ENCODE peak calls at places on chromosomes 1 and 21, in eight cellular contexts. W is 8988T, R is fibroblast of pulmonary artery, P is HFF-Myc, H is GDM1, A is amygdala, X is NCI-H1092 treated with DMSO at 0.1 percent for 48 hours, O is uterus. I is an unnamed sample.

GRCh38 chr1:210231846-210232523 is 611 bp upstream of the SERTAD4 start:
- DNase-seq in W (no peak), R (peak), P (peak), H (no peak), A (no peak), X (peak), O (peak), I (no peak)

GRCh38 chr1:204826970-204827369 is 43.7 kb upstream of the NFASC start:
- DNase-seq in W (peak), R (no peak), P (no peak), H (no peak), A (peak), X (peak), O (no peak), I (no peak)

GRCh38 chr1:223748773-223749733 is 36.7 kb downstream of the CAPN2 start:
- DNase-seq in W (peak), R (peak), P (no peak), H (peak), A (peak), X (no peak), O (peak), I (no peak)

GRCh38 chr1:221712198-221712684 is 29.6 kb downstream of the DUSP10 start:
- DNase-seq in W (no peak), R (peak), P (peak), H (peak), A (no peak), X (no peak), O (no peak), I (peak)

GRCh38 chr1:41440321-41441090 is 44.0 kb downstream of the EDN2 start:
- DNase-seq in W (no peak), R (no peak), P (no peak), H (no peak), A (no peak), X (no peak), O (no peak), I (no peak)

GRCh38 chr1:179637211-179637860 is 45.7 kb downstream of the TDRD5 start:
- DNase-seq in W (no peak), R (no peak), P (no peak), H (no peak), A (no peak), X (no peak), O (no peak), I (no peak)

GRCh38 chr1:43439121-43439581 is 14.6 kb downstream of the HYI start:
- DNase-seq in W (no peak), R (no peak), P (no peak), H (no peak), A (no peak), X (no peak), O (peak), I (no peak)

GRCh38 chr1:41327383-41327999 is 33.7 kb upstream of the FOXO6 start:
- DNase-seq in W (no peak), R (no peak), P (no peak), H (no peak), A (no peak), X (no peak), O (no peak), I (no peak)

GRCh38 chr21:42248783-42249597 is 30.1 kb downstream of the ABCG1 start:
- DNase-seq in W (no peak), R (no peak), P (no peak), H (no peak), A (no peak), X (no peak), O (no peak), I (peak)

GRCh38 chr1:175216444-175216843 is 23.9 kb upstream of the KIAA0040 start:
- DNase-seq in W (no peak), R (no peak), P (no peak), H (no peak), A (no peak), X (peak), O (no peak), I (no peak)

GRCh38 chr1:54259546-54259945 is 59.6 kb downstream of the MRPL37 start:
- DNase-seq in W (no peak), R (no peak), P (no peak), H (no peak), A (no peak), X (no peak), O (no peak), I (no peak)

GRCh38 chr1:169711469-169712308 is at the start of gene SELL:
- DNase-seq in W (no peak), R (peak), P (peak), H (peak), A (peak), X (peak), O (peak), I (peak)